ENCODE peak calls at places on chromosomes 13 and 19, in six cellular contexts. L is ascending aorta, V is colonic mucosa, F is DND-41, N is tibial nerve, W is A549. S is an unnamed sample. For H3K4me1, the result is how much of the 10 kb centered on the place peaks cover.

GRCh38 chr19:18046066-18046718 is 38.2 kb downstream of the ARRDC2 start:
- DNase-seq in V (no peak), F (no peak), N (no peak), L (no peak), W (no peak), S (no peak)

GRCh38 chr13:37747071-37747612 is 122.4 kb downstream of the TRPC4 start:
- DNase-seq in N (no peak), V (no peak), F (no peak), W (no peak), L (no peak), S (no peak)

GRCh38 chr13:94620286-94620896 is 18.7 kb downstream of the GPR180 start:
- DNase-seq in V (no peak), F (peak), L (no peak), W (peak), N (no peak), S (no peak)

GRCh38 chr19:52535831-52536800 is 8.6 kb downstream of the ZNF808 start:
- DNase-seq in L (peak), F (peak), V (peak), N (peak), W (no peak), S (peak)

GRCh38 chr13:36417328-36417727 is 15.0 kb upstream of the CCNA1 start:
- DNase-seq in W (no peak), L (no peak), V (no peak), F (no peak), N (no peak), S (no peak)

GRCh38 chr13:30730526-30730925 is 4.8 kb upstream of the ALOX5AP start:
- DNase-seq in L (no peak), W (no peak), V (no peak), N (no peak), F (no peak), S (peak)

GRCh38 chr19:39252458-39252857 is 3.8 kb upstream of the IFNL4 start:
- DNase-seq in F (no peak), W (no peak), V (no peak), N (no peak), L (no peak), S (no peak)

GRCh38 chr13:80901111-80902014 is 560.4 kb upstream of the SPRY2 start:
- DNase-seq in W (no peak), V (no peak), L (no peak), F (no peak), N (no peak), S (no peak)

GRCh38 chr19:38402623-38402966 is 298 bp upstream of the FAM98C start:
- DNase-seq in V (no peak), N (no peak), W (no peak), F (no peak), L (no peak), S (no peak)

GRCh38 chr19:21483589-21484170 is 21.7 kb upstream of the ZNF429 start:
- DNase-seq in W (no peak), V (peak), L (no peak), N (peak), F (peak), S (peak)

GRCh38 chr19:8361921-8362793 is 1.8 kb upstream of the ANGPTL4 start:
- DNase-seq in L (peak), W (peak), N (peak), F (no peak), V (peak), S (peak)

GRCh38 chr19:7772752-7773291 is 9.8 kb downstream of the CLEC4M start:
- DNase-seq in F (no peak), W (no peak), V (no peak), N (no peak), L (no peak), S (no peak)

GRCh38 chr13:58712191-58712590 is 1080.6 kb downstream of the PCDH17 start:
- DNase-seq in L (no peak), W (no peak), F (no peak), N (no peak), V (no peak), S (no peak)

GRCh38 chr13:26867451-26868067 is 107.0 kb upstream of the GPR12 start:
- DNase-seq in L (no peak), N (no peak), F (peak), V (peak), W (peak), S (no peak)

GRCh38 chr19:3813473-3814392 is 27.6 kb upstream of the MATK start:
- DNase-seq in N (no peak), W (no peak), L (no peak), F (no peak), V (no peak), S (peak)

GRCh38 chr19:42010245-42011126 is 16.5 kb upstream of the ATP1A3 start:
- DNase-seq in N (no peak), F (no peak), W (no peak), L (no peak), V (no peak), S (no peak)

GRCh38 chr13:86446311-86446710 is 647.1 kb upstream of the SLITRK6 start:
- DNase-seq in F (no peak), V (no peak), N (no peak), L (no peak), W (peak), S (no peak)

GRCh38 chr19:38606131-38606530 is 11.6 kb downstream of the MAP4K1 start:
- DNase-seq in V (no peak), W (no peak), L (no peak), F (no peak), N (no peak), S (no peak)

GRCh38 chr13:82772802-82773201 is 1109.5 kb downstream of the SLITRK1 start:
- DNase-seq in L (no peak), W (no peak), N (no peak), F (no peak), V (no peak), S (no peak)

GRCh38 chr13:97878421-97879375 is 74.8 kb upstream of the IPO5 start:
- DNase-seq in N (no peak), L (no peak), F (no peak), W (no peak), V (no peak), S (no peak)

GRCh38 chr13:43884221-43884620 is 4.5 kb downstream of the LACC1 start:
- DNase-seq in F (no peak), W (no peak), L (no peak), V (no peak), N (no peak), S (no peak)

GRCh38 chr13:44549461-44549860 is 26.7 kb downstream of the TSC22D1 start:
- DNase-seq in L (no peak), N (no peak), F (no peak), W (no peak), V (no peak), S (no peak)

GRCh38 chr13:91270031-91270430 is 77.5 kb upstream of the MIR17HG start:
- DNase-seq in N (no peak), W (no peak), F (peak), V (no peak), L (no peak), S (no peak)

GRCh38 chr19:41997851-41998229 is 3.8 kb upstream of the ATP1A3 start:
- DNase-seq in V (no peak), W (no peak), F (no peak), L (no peak), N (no peak), S (no peak)

GRCh38 chr13:47241446-47241845 is 344.6 kb upstream of the HTR2A start:
- DNase-seq in V (no peak), L (no peak), F (no peak), W (no peak), N (no peak), S (no peak)

GRCh38 chr19:15112385-15112784 is 5.2 kb downstream of the SYDE1 start:
- DNase-seq in W (no peak), F (no peak), V (no peak), N (no peak), L (no peak), S (no peak)

GRCh38 chr19:33397536-33398360 is 24.2 kb downstream of the CEBPG start:
- DNase-seq in N (no peak), W (no peak), V (no peak), L (no peak), F (no peak), S (no peak)

GRCh38 chr19:2905918-2906519 is 5.3 kb downstream of the ZNF57 start:
- DNase-seq in V (no peak), N (no peak), F (no peak), W (no peak), L (no peak), S (no peak)

GRCh38 chr19:47309038-47309437 is 623 bp upstream of the C5AR1 start:
- DNase-seq in N (no peak), W (no peak), F (no peak), V (no peak), L (no peak), S (no peak)

GRCh38 chr19:2495651-2496316 is 19.9 kb downstream of the GADD45B start:
- DNase-seq in V (peak), N (no peak), L (no peak), W (no peak), F (no peak), S (peak)

GRCh38 chr19:30696514-30696913 is 324.3 kb downstream of the ZNF536 start:
- DNase-seq in V (no peak), W (peak), F (peak), N (no peak), L (no peak), S (no peak)

GRCh38 chr19:55467236-55468053 is 2.9 kb upstream of the C19orf85 start:
- DNase-seq in N (peak), V (peak), F (peak), L (no peak), W (peak), S (peak)

GRCh38 chr19:31515931-31516330 is 166.7 kb upstream of the TSHZ3 start:
- DNase-seq in F (no peak), W (no peak), V (no peak), L (no peak), N (no peak), S (no peak)

GRCh38 chr19:38162632-38163031 is 61.4 kb downstream of the DPF1 start:
- DNase-seq in F (no peak), V (no peak), W (no peak), L (no peak), N (no peak), S (no peak)

GRCh38 chr19:49553451-49554271 is 25.9 kb downstream of the RCN3 start:
- DNase-seq in N (no peak), L (no peak), W (no peak), V (peak), F (no peak), S (no peak)
- H3K4me1 ChIP-seq in N (under half), L (under half), W (under half), V (under half), F (under half), S (under half)

GRCh38 chr19:11243798-11244169 is 4.4 kb downstream of the ANGPTL8 start:
- DNase-seq in W (no peak), L (no peak), N (no peak), V (no peak), F (no peak), S (no peak)
- H3K4me1 ChIP-seq in W (under half), L (under half), N (under half), V (under half), F (under half), S (under half)

GRCh38 chr13:106143930-106144709 is 391.3 kb downstream of the EFNB2 start:
- DNase-seq in F (no peak), L (no peak), V (peak), W (no peak), N (no peak), S (no peak)

GRCh38 chr13:106140476-106140875 is 395.0 kb downstream of the EFNB2 start:
- DNase-seq in F (no peak), W (no peak), L (no peak), V (no peak), N (no peak), S (no peak)

GRCh38 chr13:106145997-106146864 is 389.2 kb downstream of the EFNB2 start:
- DNase-seq in V (peak), L (no peak), W (no peak), F (no peak), N (no peak), S (no peak)

GRCh38 chr13:106143392-106143791 is 392.1 kb downstream of the EFNB2 start:
- DNase-seq in V (no peak), W (no peak), F (no peak), N (no peak), L (no peak), S (no peak)

GRCh38 chr13:106145070-106145469 is 390.4 kb downstream of the EFNB2 start:
- DNase-seq in W (no peak), L (no peak), N (no peak), F (no peak), V (no peak), S (no peak)
- H3K4me1 ChIP-seq in W (under half), L (under half), N (under half), F (under half), V (under half), S (under half)

GRCh38 chr19:45040059-45040767 is 1.4 kb downstream of the CLASRP start:
- DNase-seq in W (no peak), V (no peak), N (no peak), F (no peak), L (no peak), S (no peak)

GRCh38 chr19:45035755-45036154 is 3.1 kb upstream of the CLASRP start:
- DNase-seq in F (no peak), W (no peak), L (no peak), V (no peak), N (no peak), S (no peak)

GRCh38 chr19:45037393-45038169 is 1.3 kb upstream of the CLASRP start:
- DNase-seq in N (no peak), L (no peak), W (no peak), F (no peak), V (no peak), S (no peak)

GRCh38 chr19:45041125-45041524 is 2.3 kb downstream of the CLASRP start:
- DNase-seq in F (no peak), L (no peak), W (no peak), V (no peak), N (no peak), S (no peak)

DNA sequence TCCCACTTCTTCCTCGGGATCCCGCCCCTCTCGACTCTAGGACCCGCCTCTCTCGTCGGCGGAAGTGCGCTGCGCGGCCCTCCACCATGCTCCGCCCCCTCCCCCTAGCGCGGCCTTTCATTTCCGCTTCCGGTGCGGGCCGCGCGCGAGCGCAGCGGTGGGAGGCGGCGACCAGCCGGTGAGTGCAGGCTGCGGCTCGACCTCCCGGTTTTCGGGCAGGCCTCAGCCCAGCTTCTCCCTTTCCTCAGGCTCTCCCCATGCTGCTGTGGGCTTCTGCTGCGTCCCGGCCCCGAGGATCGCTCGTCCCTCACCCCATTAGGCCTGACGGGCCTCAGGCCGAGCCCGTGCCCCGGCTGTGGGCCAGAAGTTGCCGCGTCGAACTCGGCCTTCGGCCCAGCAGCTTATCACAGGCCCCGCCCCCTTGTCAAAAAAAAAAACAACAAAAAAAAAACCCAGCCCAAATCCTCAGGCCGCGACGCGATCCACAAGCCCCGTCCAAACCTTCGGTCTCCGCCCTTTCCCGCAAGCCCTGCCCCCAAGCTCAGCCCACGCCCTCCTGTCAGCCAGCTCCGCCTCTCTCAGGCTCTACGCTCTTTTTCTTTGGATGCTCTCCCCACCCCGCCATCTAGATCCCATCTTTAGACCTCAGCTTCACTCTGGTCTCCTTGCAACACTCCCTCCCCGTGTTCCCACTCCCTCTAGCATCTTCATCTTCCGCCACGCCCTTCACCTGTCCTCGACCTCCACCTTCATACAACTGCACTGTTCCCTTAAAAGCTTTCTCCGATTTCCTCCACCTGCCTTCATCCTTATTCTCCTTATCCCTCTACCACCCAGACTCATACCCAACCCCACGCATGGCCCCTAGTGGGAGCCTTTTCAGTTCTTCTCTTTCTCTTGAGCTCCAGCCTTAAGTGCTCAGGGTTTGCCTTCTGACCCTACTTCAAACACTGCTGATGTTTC is at the start of gene CLASRP:
- DNase-seq in L (peak), F (peak), V (peak), W (peak), N (peak), S (peak)
- H3K4me1 ChIP-seq in L (under half), F (under half), V (under half), W (under half), N (under half), S (under half)

DNA sequence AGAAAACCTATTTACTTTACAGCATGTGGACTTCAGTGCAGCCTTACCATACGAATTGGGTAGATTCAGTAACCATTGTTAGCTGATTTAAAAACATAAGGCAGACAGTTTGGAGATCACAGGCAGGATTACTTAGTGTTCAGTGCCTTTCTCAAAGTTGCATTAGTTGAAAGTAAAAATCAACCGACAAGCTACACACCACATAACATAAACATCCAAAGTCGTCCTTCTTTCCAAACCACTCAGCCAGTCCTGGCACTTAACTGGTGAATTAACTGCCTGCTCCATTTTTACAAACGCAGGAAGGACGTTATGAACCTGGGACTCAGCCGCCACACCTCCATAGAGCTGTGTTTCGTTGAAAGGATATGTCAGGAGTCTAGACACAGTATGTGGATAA is 91.4 kb downstream of the COL4A1 start:
- DNase-seq in L (no peak), W (no peak), N (no peak), V (no peak), F (no peak), S (no peak)
- H3K4me1 ChIP-seq in L (under half), W (under half), N (under half), V (under half), F (under half), S (under half)

GRCh38 chr13:32503727-32504126 is 34.9 kb downstream of the N4BP2L2 start:
- DNase-seq in L (no peak), W (no peak), V (no peak), N (no peak), F (no peak), S (no peak)
- H3K4me1 ChIP-seq in L (under half), W (under half), V (under half), N (under half), F (under half), S (under half)

GRCh38 chr13:110336681-110337080 is 29.6 kb downstream of the COL4A2 start:
- DNase-seq in W (no peak), N (no peak), V (no peak), F (no peak), L (no peak), S (no peak)
- H3K4me1 ChIP-seq in W (under half), N (under half), V (under half), F (under half), L (under half), S (under half)

GRCh38 chr19:49458567-49458903 is 5.5 kb downstream of the ALDH16A1 start:
- DNase-seq in V (no peak), L (no peak), N (no peak), F (no peak), W (no peak), S (no peak)
- H3K4me1 ChIP-seq in V (under half), L (under half), N (under half), F (under half), W (under half), S (under half)

GRCh38 chr19:19191920-19192882 is at the start of the genes BORCS8 and RFXANK:
- DNase-seq in L (peak), N (peak), F (peak), W (peak), V (peak), S (peak)

GRCh38 chr19:19181614-19182013 is 10.3 kb downstream of the BORCS8 start:
- DNase-seq in W (no peak), F (no peak), V (no peak), L (no peak), N (no peak), S (no peak)

GRCh38 chr19:19185853-19186728 is 5.9 kb downstream of the BORCS8 start:
- DNase-seq in F (peak), L (no peak), V (peak), W (no peak), N (no peak), S (no peak)

DNA sequence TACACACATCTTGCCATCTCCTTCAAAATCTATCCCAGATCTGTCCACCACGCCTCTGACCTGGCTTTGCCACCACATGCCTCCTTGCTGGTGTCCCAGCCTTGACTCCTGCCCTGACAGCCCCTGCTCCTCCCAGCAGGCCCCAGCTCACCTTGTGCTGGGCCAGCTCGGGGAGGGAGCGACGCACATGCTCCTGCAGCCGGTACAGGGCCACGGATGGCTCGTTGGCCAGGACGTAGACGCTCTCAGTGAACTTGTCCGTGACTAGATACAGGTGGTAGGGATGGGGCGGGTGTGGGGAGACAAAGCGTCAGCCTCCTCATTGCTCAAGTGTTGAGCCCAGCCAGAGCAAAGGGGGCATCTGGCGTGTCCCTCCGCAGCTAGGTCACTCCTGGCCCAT is 5.2 kb downstream of the BORCS8 start:
- DNase-seq in N (no peak), W (no peak), F (no peak), L (no peak), V (no peak), S (no peak)
- H3K4me1 ChIP-seq in N (under half), W (under half), F (under half), L (under half), V (under half), S (under half)

S was measured in right cardiac atrium.